ENCODE peak calls at places on chromosomes 5 and 9, in six cellular contexts. I, C, V, Q, T and R are unnamed samples.

GRCh38 chr9:133460405-133461175 is 812 bp downstream of the CACFD1 start:
- DNase-seq in I (no peak), C (no peak), V (no peak), Q (peak), T (no peak), R (peak)

GRCh38 chr9:84254972-84255371 is 85.6 kb downstream of the SLC28A3 start:
- DNase-seq in I (no peak), C (no peak), V (no peak), Q (no peak), T (no peak), R (no peak)

GRCh38 chr5:65612298-65612907 is 11.7 kb downstream of the TRIM23 start:
- DNase-seq in I (no peak), C (no peak), V (no peak), Q (no peak), T (no peak), R (no peak)

GRCh38 chr5:149110406-149110805 is 30.9 kb upstream of the ABLIM3 start:
- DNase-seq in I (no peak), C (no peak), V (no peak), Q (no peak), T (no peak), R (no peak)

GRCh38 chr5:61123145-61123544 is 39.1 kb downstream of the SMIM15 start:
- DNase-seq in I (no peak), C (no peak), V (no peak), Q (no peak), T (no peak), R (no peak)

GRCh38 chr5:143635146-143635752 is 176.7 kb upstream of the HMHB1 start:
- DNase-seq in I (no peak), C (no peak), V (no peak), Q (no peak), T (no peak), R (no peak)

GRCh38 chr5:56814361-56814962 is 887 bp upstream of the MAP3K1 start:
- DNase-seq in I (no peak), C (no peak), V (no peak), Q (peak), T (no peak), R (peak)

GRCh38 chr5:142600611-142601360 is 85.1 kb downstream of the FGF1 start:
- DNase-seq in I (no peak), C (no peak), V (no peak), Q (no peak), T (peak), R (peak)

GRCh38 chr9:133673260-133673658 is 37.1 kb downstream of the DBH start:
- DNase-seq in I (no peak), C (no peak), V (no peak), Q (no peak), T (no peak), R (no peak)

GRCh38 chr5:8905021-8905420 is 640.9 kb downstream of the SEMA5A start:
- DNase-seq in I (no peak), C (peak), V (no peak), Q (no peak), T (peak), R (peak)

GRCh38 chr9:136939996-136940525 is 4.5 kb downstream of the FBXW5 start:
- DNase-seq in I (no peak), C (no peak), V (no peak), Q (peak), T (no peak), R (peak)

GRCh38 chr5:43523662-43524072 is 8.7 kb upstream of the C5orf34 start:
- DNase-seq in I (no peak), C (no peak), V (no peak), Q (no peak), T (peak), R (no peak)

GRCh38 chr5:127561254-127561653 is 43.8 kb downstream of the PRRC1 start:
- DNase-seq in I (no peak), C (no peak), V (no peak), Q (no peak), T (no peak), R (no peak)

GRCh38 chr9:109992293-109992692 is 212.3 kb downstream of the PALM2AKAP2 start:
- DNase-seq in I (no peak), C (no peak), V (no peak), Q (no peak), T (no peak), R (no peak)

GRCh38 chr5:5188377-5189020 is 48.4 kb downstream of the ADAMTS16 start:
- DNase-seq in I (no peak), C (no peak), V (no peak), Q (no peak), T (no peak), R (no peak)